ENCODE peak calls at places on chromosome 20, in seven cellular contexts. M is fibroblast of villous mesenchyme, O is omental fat pad, S is GM23338, I is PC-9, E is heart right ventricle, G is H9. Q is an unnamed sample.

GRCh38 chr20:5688431-5688972 is 61.7 kb upstream of the SHLD1 start:
- DNase-seq in M (no peak), G (no peak), I (no peak), E (peak; percentile 34), O (peak; percentile 23), S (no peak), Q (no peak)

GRCh38 chr20:49823152-49823847 is 10.7 kb downstream of the SLC9A8 start:
- DNase-seq in I (no peak), O (no peak), G (no peak), E (no peak), S (no peak), M (peak; percentile 33), Q (no peak)

GRCh38 chr20:845967-846893 is 12.7 kb downstream of the FAM110A start:
- DNase-seq in O (no peak), G (no peak), E (peak; percentile 22), I (no peak), M (no peak), S (no peak), Q (no peak)

GRCh38 chr20:21719592-21720214 is 14.2 kb downstream of the PAX1 start:
- DNase-seq in I (peak; percentile 45), G (no peak), E (no peak), O (peak; percentile 41), S (peak; percentile 87), M (peak; percentile 61), Q (no peak)

GRCh38 chr20:47988601-47989116 is 203.4 kb upstream of the SULF2 start:
- DNase-seq in G (no peak), I (no peak), S (no peak), M (no peak), E (no peak), O (no peak), Q (no peak)

GRCh38 chr20:49187330-49188100 is 619 bp downstream of the STAU1 start:
- DNase-seq in M (peak; percentile 20), I (no peak), S (peak; percentile 58), E (no peak), G (peak; percentile 30), O (no peak), Q (peak; percentile 24)

GRCh38 chr20:9323622-9324021 is 190.8 kb upstream of the LAMP5 start:
- DNase-seq in O (no peak), I (no peak), M (no peak), G (peak; percentile 71), S (peak; percentile 60), E (no peak), Q (peak; percentile 10)

GRCh38 chr20:11677445-11678235 is 240.1 kb upstream of the BTBD3 start:
- DNase-seq in I (no peak), O (no peak), M (no peak), G (no peak), E (no peak), S (no peak), Q (no peak)

GRCh38 chr20:21508230-21509078 is 5.4 kb downstream of the NKX2-2 start:
- DNase-seq in M (no peak), I (no peak), O (no peak), G (peak; percentile 57), E (no peak), S (peak; percentile 43), Q (no peak)

GRCh38 chr20:7516631-7517051 is 423.6 kb downstream of the HAO1 start:
- DNase-seq in E (no peak), O (no peak), I (no peak), M (peak; percentile 50), G (no peak), S (no peak), Q (no peak)

GRCh38 chr20:19976595-19977372 is 40.4 kb upstream of the NAA20 start:
- DNase-seq in S (no peak), O (no peak), I (peak; percentile 78), M (peak; percentile 81), E (peak; percentile 57), G (no peak), Q (no peak)

GRCh38 chr20:64217539-64217938 is 38.0 kb upstream of the PCMTD2 start:
- DNase-seq in S (no peak), I (no peak), M (no peak), G (no peak), E (no peak), O (no peak), Q (no peak)

GRCh38 chr20:24146231-24146634 is 157.7 kb upstream of the GGTLC1 start:
- DNase-seq in S (no peak), O (no peak), G (no peak), M (no peak), I (no peak), E (no peak), Q (no peak)

GRCh38 chr20:12047838-12048432 is 130.2 kb downstream of the BTBD3 start:
- DNase-seq in G (no peak), I (no peak), S (no peak), M (no peak), O (no peak), E (no peak), Q (no peak)

GRCh38 chr20:48283470-48284110 is 498.3 kb upstream of the SULF2 start:
- DNase-seq in E (peak; percentile 23), O (no peak), S (no peak), G (no peak), I (peak; percentile 50), M (peak; percentile 81), Q (no peak)

GRCh38 chr20:48359692-48360337 is 468.0 kb downstream of the PREX1 start:
- DNase-seq in G (no peak), O (no peak), M (no peak), S (no peak), I (peak; percentile 24), E (no peak), Q (no peak)

GRCh38 chr20:54379893-54380292 is 95.5 kb upstream of the DOK5 start:
- DNase-seq in E (no peak), G (no peak), O (no peak), M (no peak), I (no peak), S (no peak), Q (no peak)

GRCh38 chr20:41352666-41353065 is 12.0 kb downstream of the LPIN3 start:
- DNase-seq in M (no peak), S (peak; percentile 44), G (no peak), E (no peak), I (no peak), O (no peak), Q (no peak)

GRCh38 chr20:63846128-63846771 is 15.0 kb upstream of the ABHD16B start:
- DNase-seq in O (no peak), I (peak; percentile 74), E (peak; percentile 89), G (peak; percentile 81), M (peak; percentile 61), S (peak; percentile 89), Q (no peak)

GRCh38 chr20:14445902-14446301 is 108.5 kb upstream of the FLRT3 start:
- DNase-seq in M (no peak), I (no peak), O (no peak), E (no peak), S (no peak), G (no peak), Q (no peak)

GRCh38 chr20:21235713-21236445 is 67.3 kb upstream of the XRN2 start:
- DNase-seq in I (peak; percentile 72), O (peak; percentile 34), G (peak; percentile 65), S (peak; percentile 84), E (peak; percentile 57), M (peak; percentile 76), Q (peak; percentile 45)

GRCh38 chr20:59767656-59768055 is 163.3 kb downstream of the PHACTR3 start:
- DNase-seq in I (no peak), O (no peak), S (no peak), G (no peak), M (no peak), E (no peak), Q (no peak)

GRCh38 chr20:59770851-59771250 is 162.6 kb downstream of the SYCP2 start:
- DNase-seq in I (no peak), E (no peak), S (no peak), M (no peak), O (no peak), G (no peak), Q (no peak)

GRCh38 chr20:59771506-59772372 is 161.7 kb downstream of the SYCP2 start:
- DNase-seq in M (no peak), S (no peak), I (no peak), E (peak; percentile 54), G (no peak), O (no peak), Q (no peak)

GRCh38 chr20:59772373-59772705 is 161.1 kb downstream of the SYCP2 start:
- DNase-seq in M (no peak), G (no peak), E (no peak), I (no peak), S (no peak), O (no peak), Q (no peak)

GRCh38 chr20:59770270-59770669 is 163.2 kb downstream of the SYCP2 start:
- DNase-seq in I (no peak), G (no peak), E (no peak), O (no peak), S (peak; percentile 49), M (no peak), Q (no peak)
- TF ChIP-seq CTCF in I (peak; percentile 67), G (peak; percentile 63), E (peak; percentile 11), O (no peak), S (peak; percentile 53), M (peak; percentile 44), Q (peak; percentile 48)

DNA sequence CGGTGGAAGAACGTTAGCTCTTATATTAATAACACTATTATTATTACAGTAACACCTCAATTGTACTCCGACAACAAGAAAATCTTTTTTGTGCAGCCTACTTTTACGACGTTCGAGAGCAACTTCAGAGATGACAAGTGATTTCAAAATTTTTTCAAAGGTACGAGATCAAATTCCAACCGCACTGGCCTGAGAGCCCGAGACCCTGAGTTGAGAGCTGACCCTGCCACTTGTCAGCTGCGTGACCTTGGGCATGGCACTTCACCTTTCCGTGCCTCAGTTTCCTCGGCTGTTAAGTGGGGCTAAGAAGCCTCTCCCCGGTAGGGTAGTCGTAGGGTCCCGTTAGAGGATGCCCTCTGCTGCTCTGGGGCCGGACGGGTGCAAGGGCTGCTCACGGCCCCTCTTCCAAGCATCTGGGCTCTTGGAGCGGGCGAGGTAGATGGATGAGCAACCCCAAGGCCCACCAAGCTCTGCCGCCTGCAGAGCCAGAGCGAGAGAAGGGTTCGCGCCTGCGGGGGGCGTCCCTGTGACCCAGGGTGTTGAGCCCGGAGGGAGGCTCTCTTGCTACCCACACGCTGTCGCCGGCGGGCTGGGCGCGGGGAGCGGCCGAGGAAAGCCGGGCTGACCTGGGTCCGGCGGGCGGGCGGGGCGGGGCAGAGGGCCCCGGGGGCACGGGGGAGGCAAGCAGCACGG is 510 bp downstream of the NDRG3 start:
- DNase-seq in E (no peak), I (no peak), S (peak; percentile 60), M (no peak), G (no peak), O (no peak), Q (no peak)
- TF ChIP-seq CTCF in E (no peak), I (no peak), S (peak; percentile 8), M (no peak), G (peak; percentile 20), O (no peak), Q (no peak)

DNA sequence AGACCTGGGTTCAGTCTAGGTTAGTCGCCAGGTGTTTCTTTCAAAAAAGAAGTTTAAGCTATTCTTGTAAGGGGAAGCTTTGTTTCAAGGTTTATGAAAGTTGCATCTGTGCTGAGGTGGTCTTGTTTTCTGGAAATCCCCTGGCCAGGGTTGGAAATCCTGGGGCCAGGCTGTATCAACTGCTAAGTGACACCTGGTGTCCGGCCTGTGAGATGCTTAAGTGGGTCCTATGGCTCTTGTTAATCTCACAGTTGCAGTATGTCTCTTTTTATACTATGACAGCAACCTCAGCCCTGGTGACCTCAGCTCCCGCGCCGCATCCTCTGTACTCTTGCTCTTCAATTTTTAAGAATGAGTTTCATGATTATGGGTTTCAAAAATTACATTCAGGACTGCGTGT is 72.0 kb downstream of the CHMP4B start:
- DNase-seq in M (no peak), O (no peak), S (no peak), E (no peak), G (no peak), I (no peak), Q (no peak)
- TF ChIP-seq CTCF in M (no peak), O (no peak), S (no peak), E (no peak), G (no peak), I (no peak), Q (no peak)

GRCh38 chr20:3767434-3768341 is at the start of gene ADISSP:
- DNase-seq in I (peak; percentile 99), S (peak; percentile 99), E (peak; percentile 99), O (peak; percentile 88), M (peak; percentile 98), G (peak; percentile 99), Q (peak; percentile 94)
- TF ChIP-seq CTCF in I (no peak), S (peak; percentile 32), E (peak; percentile 14), O (no peak), M (peak; percentile 6), G (peak; percentile 29), Q (peak; percentile 13)

Q was measured in progenitor cell of endocrine pancreas.